ENCODE peak calls at places on chromosomes 2 and 18, in nine cellular contexts. One of them, this sample, is unnamed. For H3K4me1, the result is how much of the 10 kb centered on the place peaks cover.

GRCh38 chr2:163711244-163711643 is 24.6 kb downstream of the FIGN start:
- DNase-seq in PC-9: no peak
- DNase-seq in CD8-positive, alpha-beta memory T cell: no peak
- DNase-seq in lower lobe of right lung: no peak
- DNase-seq in neural progenitor cell: no peak
- DNase-seq in tibial artery: no peak
- DNase-seq in prostate gland: no peak
- DNase-seq in astrocyte: no peak
- DNase-seq in H9: no peak
- DNase-seq in this sample: no peak

GRCh38 chr2:120978359-120979050 is 242.8 kb downstream of the GLI2 start:
- DNase-seq in H9: no peak
- DNase-seq in PC-9: peak
- DNase-seq in prostate gland: no peak
- DNase-seq in astrocyte: peak
- DNase-seq in CD8-positive, alpha-beta memory T cell: no peak
- DNase-seq in lower lobe of right lung: peak
- DNase-seq in neural progenitor cell: no peak
- DNase-seq in tibial artery: no peak
- DNase-seq in this sample: no peak

GRCh38 chr2:187569042-187569441 is 14.8 kb upstream of the TFPI start:
- DNase-seq in neural progenitor cell: no peak
- DNase-seq in PC-9: no peak
- DNase-seq in CD8-positive, alpha-beta memory T cell: no peak
- DNase-seq in astrocyte: no peak
- DNase-seq in lower lobe of right lung: no peak
- DNase-seq in tibial artery: no peak
- DNase-seq in H9: no peak
- DNase-seq in prostate gland: no peak
- DNase-seq in this sample: no peak

GRCh38 chr2:70712916-70713315 is 55.1 kb downstream of the ADD2 start:
- DNase-seq in lower lobe of right lung: no peak
- DNase-seq in astrocyte: no peak
- DNase-seq in H9: peak
- DNase-seq in PC-9: no peak
- DNase-seq in neural progenitor cell: no peak
- DNase-seq in CD8-positive, alpha-beta memory T cell: no peak
- DNase-seq in prostate gland: no peak
- DNase-seq in tibial artery: no peak
- DNase-seq in this sample: no peak

GRCh38 chr2:234630676-234631350 is 133.9 kb upstream of the ARL4C start:
- DNase-seq in astrocyte: peak
- DNase-seq in neural progenitor cell: no peak
- DNase-seq in prostate gland: peak
- DNase-seq in tibial artery: no peak
- DNase-seq in lower lobe of right lung: no peak
- DNase-seq in CD8-positive, alpha-beta memory T cell: no peak
- DNase-seq in H9: no peak
- DNase-seq in PC-9: peak
- DNase-seq in this sample: no peak

GRCh38 chr2:66850406-66850805 is 415.5 kb downstream of the MEIS1 start:
- DNase-seq in lower lobe of right lung: no peak
- DNase-seq in astrocyte: no peak
- DNase-seq in H9: no peak
- DNase-seq in neural progenitor cell: peak
- DNase-seq in tibial artery: no peak
- DNase-seq in prostate gland: no peak
- DNase-seq in PC-9: no peak
- DNase-seq in CD8-positive, alpha-beta memory T cell: no peak
- DNase-seq in this sample: no peak

GRCh38 chr2:133635115-133635514 is 66.9 kb upstream of the NCKAP5 start:
- DNase-seq in PC-9: no peak
- DNase-seq in tibial artery: no peak
- DNase-seq in lower lobe of right lung: no peak
- DNase-seq in H9: no peak
- DNase-seq in prostate gland: no peak
- DNase-seq in astrocyte: no peak
- DNase-seq in CD8-positive, alpha-beta memory T cell: no peak
- DNase-seq in neural progenitor cell: no peak
- DNase-seq in this sample: no peak

GRCh38 chr2:233074106-233074505 is 14.0 kb downstream of the INPP5D start:
- DNase-seq in neural progenitor cell: no peak
- DNase-seq in PC-9: no peak
- DNase-seq in astrocyte: no peak
- DNase-seq in CD8-positive, alpha-beta memory T cell: no peak
- DNase-seq in tibial artery: no peak
- DNase-seq in lower lobe of right lung: no peak
- DNase-seq in H9: no peak
- DNase-seq in prostate gland: no peak
- DNase-seq in this sample: no peak

GRCh38 chr2:100965596-100965995 is 36.5 kb upstream of the RPL31 start:
- DNase-seq in astrocyte: no peak
- DNase-seq in neural progenitor cell: no peak
- DNase-seq in prostate gland: no peak
- DNase-seq in tibial artery: no peak
- DNase-seq in PC-9: no peak
- DNase-seq in CD8-positive, alpha-beta memory T cell: no peak
- DNase-seq in H9: no peak
- DNase-seq in lower lobe of right lung: no peak
- DNase-seq in this sample: no peak

GRCh38 chr2:122843503-122843902 is 1088.1 kb downstream of the TSN start:
- DNase-seq in prostate gland: no peak
- DNase-seq in astrocyte: no peak
- DNase-seq in CD8-positive, alpha-beta memory T cell: no peak
- DNase-seq in H9: no peak
- DNase-seq in lower lobe of right lung: no peak
- DNase-seq in neural progenitor cell: no peak
- DNase-seq in PC-9: no peak
- DNase-seq in tibial artery: no peak
- DNase-seq in this sample: no peak

GRCh38 chr2:238403632-238404405 is 22.9 kb upstream of the ASB1 start:
- DNase-seq in neural progenitor cell: no peak
- DNase-seq in CD8-positive, alpha-beta memory T cell: no peak
- DNase-seq in astrocyte: no peak
- DNase-seq in tibial artery: no peak
- DNase-seq in H9: no peak
- DNase-seq in PC-9: no peak
- DNase-seq in lower lobe of right lung: no peak
- DNase-seq in prostate gland: no peak
- DNase-seq in this sample: no peak
- H3K4me1 ChIP-seq in neural progenitor cell: under half
- H3K4me1 ChIP-seq in CD8-positive, alpha-beta memory T cell: under half
- H3K4me1 ChIP-seq in astrocyte: under half
- H3K4me1 ChIP-seq in tibial artery: under half
- H3K4me1 ChIP-seq in H9: under half
- H3K4me1 ChIP-seq in PC-9: under half
- H3K4me1 ChIP-seq in lower lobe of right lung: under half
- H3K4me1 ChIP-seq in prostate gland: under half
- H3K4me1 ChIP-seq in this sample: under half

GRCh38 chr2:240956935-240957655 is 41.3 kb upstream of the SNED1 start:
- DNase-seq in tibial artery: peak
- DNase-seq in PC-9: no peak
- DNase-seq in prostate gland: no peak
- DNase-seq in astrocyte: no peak
- DNase-seq in lower lobe of right lung: no peak
- DNase-seq in CD8-positive, alpha-beta memory T cell: no peak
- DNase-seq in neural progenitor cell: no peak
- DNase-seq in H9: peak
- DNase-seq in this sample: no peak

GRCh38 chr2:240954436-240955305 is 43.7 kb upstream of the SNED1 start:
- DNase-seq in neural progenitor cell: no peak
- DNase-seq in tibial artery: no peak
- DNase-seq in CD8-positive, alpha-beta memory T cell: no peak
- DNase-seq in prostate gland: no peak
- DNase-seq in astrocyte: no peak
- DNase-seq in H9: peak
- DNase-seq in lower lobe of right lung: no peak
- DNase-seq in PC-9: no peak
- DNase-seq in this sample: no peak

GRCh38 chr2:240956161-240956934 is 42.1 kb upstream of the SNED1 start:
- DNase-seq in lower lobe of right lung: no peak
- DNase-seq in tibial artery: peak
- DNase-seq in astrocyte: no peak
- DNase-seq in prostate gland: no peak
- DNase-seq in PC-9: no peak
- DNase-seq in H9: peak
- DNase-seq in neural progenitor cell: no peak
- DNase-seq in CD8-positive, alpha-beta memory T cell: no peak
- DNase-seq in this sample: no peak

GRCh38 chr2:240953426-240954425 is 44.7 kb upstream of the SNED1 start:
- DNase-seq in tibial artery: peak
- DNase-seq in PC-9: no peak
- DNase-seq in neural progenitor cell: no peak
- DNase-seq in H9: peak
- DNase-seq in CD8-positive, alpha-beta memory T cell: no peak
- DNase-seq in astrocyte: no peak
- DNase-seq in prostate gland: no peak
- DNase-seq in lower lobe of right lung: no peak
- DNase-seq in this sample: no peak

DNA sequence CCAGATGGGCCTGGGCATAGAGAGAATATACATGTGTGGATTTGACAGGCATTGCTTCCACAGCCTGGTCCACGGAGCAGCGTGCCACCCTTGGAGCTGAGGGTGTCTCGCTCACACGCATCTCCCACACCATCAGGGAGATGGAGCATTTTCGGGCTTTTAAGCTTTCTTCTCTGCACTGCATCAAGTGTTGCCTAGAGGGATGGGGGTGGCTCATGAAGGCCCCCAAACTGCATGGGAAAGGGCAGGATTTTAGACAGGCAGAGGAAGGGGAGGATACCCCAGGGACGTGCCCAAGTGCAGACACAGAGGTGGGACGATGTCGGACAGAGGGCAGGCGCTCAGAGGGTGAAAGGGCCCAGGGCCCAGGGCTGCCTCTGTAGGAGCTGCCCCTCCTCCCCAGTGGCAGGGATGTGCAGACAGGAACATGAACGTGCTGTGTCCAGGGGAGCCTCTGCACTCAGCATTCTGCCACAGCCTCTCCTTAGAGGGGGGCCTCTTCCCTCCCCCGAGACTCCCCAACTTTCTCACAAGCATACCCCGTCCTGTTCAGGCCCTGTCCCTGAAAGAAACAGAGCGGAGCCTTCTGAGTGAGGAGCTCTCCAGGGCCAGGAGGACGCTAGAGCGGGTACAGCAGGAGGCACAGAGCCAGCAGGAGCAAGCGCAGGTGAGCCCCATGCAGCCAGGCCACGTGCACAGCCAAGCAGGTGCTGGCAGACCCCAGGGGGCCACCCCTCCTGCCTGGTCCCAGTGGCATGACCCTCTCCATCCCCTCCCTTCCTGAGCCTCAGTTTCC is 42.9 kb upstream of the SNED1 start:
- DNase-seq in CD8-positive, alpha-beta memory T cell: no peak
- DNase-seq in neural progenitor cell: no peak
- DNase-seq in PC-9: no peak
- DNase-seq in H9: peak
- DNase-seq in astrocyte: no peak
- DNase-seq in tibial artery: peak
- DNase-seq in prostate gland: no peak
- DNase-seq in lower lobe of right lung: no peak
- DNase-seq in this sample: no peak
- H3K4me1 ChIP-seq in CD8-positive, alpha-beta memory T cell: under half
- H3K4me1 ChIP-seq in neural progenitor cell: under half
- H3K4me1 ChIP-seq in PC-9: under half
- H3K4me1 ChIP-seq in H9: under half
- H3K4me1 ChIP-seq in astrocyte: under half
- H3K4me1 ChIP-seq in tibial artery: under half
- H3K4me1 ChIP-seq in prostate gland: under half
- H3K4me1 ChIP-seq in lower lobe of right lung: under half
- H3K4me1 ChIP-seq in this sample: under half

GRCh38 chr18:60826346-60826745 is 453.8 kb upstream of the MC4R start:
- DNase-seq in tibial artery: no peak
- DNase-seq in prostate gland: no peak
- DNase-seq in PC-9: no peak
- DNase-seq in astrocyte: no peak
- DNase-seq in lower lobe of right lung: no peak
- DNase-seq in H9: no peak
- DNase-seq in neural progenitor cell: peak
- DNase-seq in CD8-positive, alpha-beta memory T cell: no peak
- DNase-seq in this sample: no peak
- H3K4me1 ChIP-seq in tibial artery: under half
- H3K4me1 ChIP-seq in prostate gland: under half
- H3K4me1 ChIP-seq in PC-9: under half
- H3K4me1 ChIP-seq in astrocyte: under half
- H3K4me1 ChIP-seq in lower lobe of right lung: under half
- H3K4me1 ChIP-seq in H9: under half
- H3K4me1 ChIP-seq in neural progenitor cell: under half
- H3K4me1 ChIP-seq in CD8-positive, alpha-beta memory T cell: under half
- H3K4me1 ChIP-seq in this sample: under half

GRCh38 chr2:80560298-80560697 is 255.7 kb upstream of the LRRTM1 start:
- DNase-seq in tibial artery: no peak
- DNase-seq in astrocyte: no peak
- DNase-seq in H9: no peak
- DNase-seq in lower lobe of right lung: no peak
- DNase-seq in PC-9: no peak
- DNase-seq in CD8-positive, alpha-beta memory T cell: no peak
- DNase-seq in neural progenitor cell: no peak
- DNase-seq in prostate gland: no peak
- DNase-seq in this sample: no peak
- H3K4me1 ChIP-seq in tibial artery: under half
- H3K4me1 ChIP-seq in astrocyte: under half
- H3K4me1 ChIP-seq in H9: under half
- H3K4me1 ChIP-seq in lower lobe of right lung: under half
- H3K4me1 ChIP-seq in PC-9: under half
- H3K4me1 ChIP-seq in CD8-positive, alpha-beta memory T cell: under half
- H3K4me1 ChIP-seq in neural progenitor cell: under half
- H3K4me1 ChIP-seq in prostate gland: under half
- H3K4me1 ChIP-seq in this sample: under half